ENCODE peak calls at places on chromosomes 1 and 21, in nine cellular contexts. One of them, this sample, is unnamed.

GRCh38 chr1:6268431-6268830 is 7.5 kb upstream of the GPR153 start:
- DNase-seq in progenitor cell of endocrine pancreas: no peak
- DNase-seq in lower lobe of right lung: no peak
- DNase-seq in tibial artery: no peak
- DNase-seq in RWPE1: no peak
- DNase-seq in WERI-Rb-1: peak
- DNase-seq in gastrocnemius medialis: no peak
- DNase-seq in Peyer's patch: no peak
- DNase-seq in activated B cell treated with CpG ODN at 0.5 μM for 24 hours: no peak
- DNase-seq in this sample: no peak

GRCh38 chr1:235329139-235329808 is 904 bp downstream of the GGPS1 start:
- DNase-seq in progenitor cell of endocrine pancreas: peak
- DNase-seq in lower lobe of right lung: no peak
- DNase-seq in tibial artery: no peak
- DNase-seq in RWPE1: peak
- DNase-seq in WERI-Rb-1: peak
- DNase-seq in gastrocnemius medialis: no peak
- DNase-seq in Peyer's patch: peak
- DNase-seq in activated B cell treated with CpG ODN at 0.5 μM for 24 hours: peak
- DNase-seq in this sample: no peak

GRCh38 chr1:33008051-33008914 is 28.4 kb downstream of the AK2 start:
- DNase-seq in progenitor cell of endocrine pancreas: no peak
- DNase-seq in lower lobe of right lung: peak
- DNase-seq in tibial artery: peak
- DNase-seq in RWPE1: no peak
- DNase-seq in WERI-Rb-1: no peak
- DNase-seq in gastrocnemius medialis: peak
- DNase-seq in Peyer's patch: no peak
- DNase-seq in activated B cell treated with CpG ODN at 0.5 μM for 24 hours: no peak
- DNase-seq in this sample: no peak

GRCh38 chr1:162207862-162208261 is 138.4 kb downstream of the NOS1AP start:
- DNase-seq in progenitor cell of endocrine pancreas: no peak
- DNase-seq in lower lobe of right lung: no peak
- DNase-seq in tibial artery: no peak
- DNase-seq in RWPE1: no peak
- DNase-seq in WERI-Rb-1: no peak
- DNase-seq in gastrocnemius medialis: no peak
- DNase-seq in Peyer's patch: no peak
- DNase-seq in activated B cell treated with CpG ODN at 0.5 μM for 24 hours: no peak
- DNase-seq in this sample: no peak

GRCh38 chr1:181094402-181094801 is 5.9 kb downstream of the IER5 start:
- DNase-seq in progenitor cell of endocrine pancreas: no peak
- DNase-seq in lower lobe of right lung: no peak
- DNase-seq in tibial artery: no peak
- DNase-seq in RWPE1: no peak
- DNase-seq in WERI-Rb-1: no peak
- DNase-seq in gastrocnemius medialis: no peak
- DNase-seq in Peyer's patch: no peak
- DNase-seq in activated B cell treated with CpG ODN at 0.5 μM for 24 hours: no peak
- DNase-seq in this sample: no peak

GRCh38 chr1:19287436-19288185 is 959 bp downstream of the AKR7A3 start:
- DNase-seq in progenitor cell of endocrine pancreas: no peak
- DNase-seq in lower lobe of right lung: no peak
- DNase-seq in tibial artery: no peak
- DNase-seq in RWPE1: no peak
- DNase-seq in WERI-Rb-1: no peak
- DNase-seq in gastrocnemius medialis: no peak
- DNase-seq in Peyer's patch: no peak
- DNase-seq in activated B cell treated with CpG ODN at 0.5 μM for 24 hours: no peak
- DNase-seq in this sample: no peak

GRCh38 chr21:45074048-45074817 is at the start of gene ADARB1:
- DNase-seq in progenitor cell of endocrine pancreas: peak
- DNase-seq in lower lobe of right lung: peak
- DNase-seq in tibial artery: no peak
- DNase-seq in RWPE1: peak
- DNase-seq in WERI-Rb-1: peak
- DNase-seq in gastrocnemius medialis: peak
- DNase-seq in Peyer's patch: peak
- DNase-seq in activated B cell treated with CpG ODN at 0.5 μM for 24 hours: peak
- DNase-seq in this sample: no peak

GRCh38 chr1:5722635-5723157 is 269.5 kb downstream of the NPHP4 start:
- DNase-seq in progenitor cell of endocrine pancreas: no peak
- DNase-seq in lower lobe of right lung: peak
- DNase-seq in tibial artery: peak
- DNase-seq in RWPE1: no peak
- DNase-seq in WERI-Rb-1: no peak
- DNase-seq in gastrocnemius medialis: no peak
- DNase-seq in Peyer's patch: no peak
- DNase-seq in activated B cell treated with CpG ODN at 0.5 μM for 24 hours: no peak
- DNase-seq in this sample: no peak

GRCh38 chr1:145858238-145858936 is 494 bp downstream of the PIAS3 start:
- DNase-seq in progenitor cell of endocrine pancreas: no peak
- DNase-seq in lower lobe of right lung: peak
- DNase-seq in tibial artery: peak
- DNase-seq in RWPE1: peak
- DNase-seq in WERI-Rb-1: peak
- DNase-seq in gastrocnemius medialis: peak
- DNase-seq in Peyer's patch: peak
- DNase-seq in activated B cell treated with CpG ODN at 0.5 μM for 24 hours: no peak
- DNase-seq in this sample: no peak

GRCh38 chr1:83910461-83910860 is 88.5 kb downstream of the TTLL7 start:
- DNase-seq in progenitor cell of endocrine pancreas: no peak
- DNase-seq in lower lobe of right lung: no peak
- DNase-seq in tibial artery: no peak
- DNase-seq in RWPE1: no peak
- DNase-seq in WERI-Rb-1: no peak
- DNase-seq in gastrocnemius medialis: no peak
- DNase-seq in Peyer's patch: no peak
- DNase-seq in activated B cell treated with CpG ODN at 0.5 μM for 24 hours: no peak
- DNase-seq in this sample: no peak

GRCh38 chr1:44418022-44418673 is 13.1 kb downstream of the RNF220 start:
- DNase-seq in progenitor cell of endocrine pancreas: no peak
- DNase-seq in lower lobe of right lung: peak
- DNase-seq in tibial artery: no peak
- DNase-seq in RWPE1: no peak
- DNase-seq in WERI-Rb-1: no peak
- DNase-seq in gastrocnemius medialis: no peak
- DNase-seq in Peyer's patch: no peak
- DNase-seq in activated B cell treated with CpG ODN at 0.5 μM for 24 hours: no peak
- DNase-seq in this sample: no peak

GRCh38 chr1:156383023-156383422 is 14.0 kb downstream of the RHBG start:
- DNase-seq in progenitor cell of endocrine pancreas: peak
- DNase-seq in lower lobe of right lung: peak
- DNase-seq in tibial artery: no peak
- DNase-seq in RWPE1: peak
- DNase-seq in WERI-Rb-1: peak
- DNase-seq in gastrocnemius medialis: peak
- DNase-seq in Peyer's patch: peak
- DNase-seq in activated B cell treated with CpG ODN at 0.5 μM for 24 hours: peak
- DNase-seq in this sample: no peak

GRCh38 chr1:34361121-34361520 is 184.4 kb downstream of the C1orf94 start:
- DNase-seq in progenitor cell of endocrine pancreas: no peak
- DNase-seq in lower lobe of right lung: no peak
- DNase-seq in tibial artery: no peak
- DNase-seq in RWPE1: no peak
- DNase-seq in WERI-Rb-1: no peak
- DNase-seq in gastrocnemius medialis: no peak
- DNase-seq in Peyer's patch: no peak
- DNase-seq in activated B cell treated with CpG ODN at 0.5 μM for 24 hours: no peak
- DNase-seq in this sample: no peak

GRCh38 chr1:32351859-32352745 is 10.2 kb downstream of the FAM229A start:
- DNase-seq in progenitor cell of endocrine pancreas: no peak
- DNase-seq in lower lobe of right lung: no peak
- DNase-seq in tibial artery: peak
- DNase-seq in RWPE1: no peak
- DNase-seq in WERI-Rb-1: peak
- DNase-seq in gastrocnemius medialis: peak
- DNase-seq in Peyer's patch: no peak
- DNase-seq in activated B cell treated with CpG ODN at 0.5 μM for 24 hours: no peak
- DNase-seq in this sample: no peak

GRCh38 chr1:200960948-200961340 is 62.6 kb downstream of the KIF21B start:
- DNase-seq in progenitor cell of endocrine pancreas: no peak
- DNase-seq in lower lobe of right lung: no peak
- DNase-seq in tibial artery: no peak
- DNase-seq in RWPE1: no peak
- DNase-seq in WERI-Rb-1: no peak
- DNase-seq in gastrocnemius medialis: no peak
- DNase-seq in Peyer's patch: no peak
- DNase-seq in activated B cell treated with CpG ODN at 0.5 μM for 24 hours: no peak
- DNase-seq in this sample: no peak

GRCh38 chr1:212107481-212107880 is 71.9 kb downstream of the DTL start:
- DNase-seq in progenitor cell of endocrine pancreas: no peak
- DNase-seq in lower lobe of right lung: no peak
- DNase-seq in tibial artery: no peak
- DNase-seq in RWPE1: no peak
- DNase-seq in WERI-Rb-1: no peak
- DNase-seq in gastrocnemius medialis: no peak
- DNase-seq in Peyer's patch: no peak
- DNase-seq in activated B cell treated with CpG ODN at 0.5 μM for 24 hours: no peak
- DNase-seq in this sample: no peak

GRCh38 chr1:212108981-212109380 is 73.4 kb downstream of the DTL start:
- DNase-seq in progenitor cell of endocrine pancreas: no peak
- DNase-seq in lower lobe of right lung: no peak
- DNase-seq in tibial artery: no peak
- DNase-seq in RWPE1: no peak
- DNase-seq in WERI-Rb-1: no peak
- DNase-seq in gastrocnemius medialis: no peak
- DNase-seq in Peyer's patch: no peak
- DNase-seq in activated B cell treated with CpG ODN at 0.5 μM for 24 hours: no peak
- DNase-seq in this sample: no peak

GRCh38 chr1:212108187-212108586 is 72.6 kb downstream of the DTL start:
- DNase-seq in progenitor cell of endocrine pancreas: no peak
- DNase-seq in lower lobe of right lung: no peak
- DNase-seq in tibial artery: no peak
- DNase-seq in RWPE1: no peak
- DNase-seq in WERI-Rb-1: no peak
- DNase-seq in gastrocnemius medialis: no peak
- DNase-seq in Peyer's patch: no peak
- DNase-seq in activated B cell treated with CpG ODN at 0.5 μM for 24 hours: no peak
- DNase-seq in this sample: no peak

GRCh38 chr1:212109713-212110112 is 74.2 kb downstream of the DTL start:
- DNase-seq in progenitor cell of endocrine pancreas: no peak
- DNase-seq in lower lobe of right lung: no peak
- DNase-seq in tibial artery: no peak
- DNase-seq in RWPE1: no peak
- DNase-seq in WERI-Rb-1: no peak
- DNase-seq in gastrocnemius medialis: no peak
- DNase-seq in Peyer's patch: no peak
- DNase-seq in activated B cell treated with CpG ODN at 0.5 μM for 24 hours: no peak
- DNase-seq in this sample: no peak

DNA sequence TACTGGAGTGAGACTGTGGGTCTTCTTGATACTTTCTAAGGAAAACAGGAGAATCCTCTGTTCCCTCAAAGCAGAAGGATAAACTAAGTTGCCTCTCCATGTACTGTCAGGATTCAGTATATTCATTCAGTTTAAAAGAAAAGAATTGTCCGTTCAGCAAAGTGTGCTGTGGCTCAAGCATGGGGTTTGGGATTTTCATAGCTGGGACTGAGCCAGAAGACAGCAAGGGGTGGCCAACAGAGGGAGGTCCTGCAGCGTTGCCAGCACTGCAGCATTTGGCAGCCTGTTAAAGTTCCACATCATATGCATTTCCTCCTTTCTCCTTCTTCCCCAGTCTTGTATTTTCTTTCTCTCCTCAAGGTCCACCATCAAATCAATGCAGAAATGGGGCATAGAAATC is 75.1 kb downstream of the DTL start:
- DNase-seq in progenitor cell of endocrine pancreas: no peak
- DNase-seq in lower lobe of right lung: no peak
- DNase-seq in tibial artery: no peak
- DNase-seq in RWPE1: no peak
- DNase-seq in WERI-Rb-1: no peak
- DNase-seq in gastrocnemius medialis: no peak
- DNase-seq in Peyer's patch: no peak
- DNase-seq in activated B cell treated with CpG ODN at 0.5 μM for 24 hours: no peak
- DNase-seq in this sample: no peak
- TF ChIP-seq CTCF in progenitor cell of endocrine pancreas: no peak
- TF ChIP-seq CTCF in lower lobe of right lung: no peak
- TF ChIP-seq CTCF in tibial artery: no peak
- TF ChIP-seq CTCF in RWPE1: no peak
- TF ChIP-seq CTCF in WERI-Rb-1: no peak
- TF ChIP-seq CTCF in gastrocnemius medialis: no peak
- TF ChIP-seq CTCF in Peyer's patch: no peak
- TF ChIP-seq CTCF in activated B cell treated with CpG ODN at 0.5 μM for 24 hours: no peak
- TF ChIP-seq CTCF in this sample: no peak

GRCh38 chr1:154857441-154858215 is 12.5 kb downstream of the KCNN3 start:
- DNase-seq in progenitor cell of endocrine pancreas: no peak
- DNase-seq in lower lobe of right lung: no peak
- DNase-seq in tibial artery: no peak
- DNase-seq in RWPE1: no peak
- DNase-seq in WERI-Rb-1: no peak
- DNase-seq in gastrocnemius medialis: no peak
- DNase-seq in Peyer's patch: no peak
- DNase-seq in activated B cell treated with CpG ODN at 0.5 μM for 24 hours: no peak
- DNase-seq in this sample: no peak
- TF ChIP-seq CTCF in progenitor cell of endocrine pancreas: no peak
- TF ChIP-seq CTCF in lower lobe of right lung: no peak
- TF ChIP-seq CTCF in tibial artery: no peak
- TF ChIP-seq CTCF in RWPE1: no peak
- TF ChIP-seq CTCF in WERI-Rb-1: no peak
- TF ChIP-seq CTCF in gastrocnemius medialis: no peak
- TF ChIP-seq CTCF in Peyer's patch: no peak
- TF ChIP-seq CTCF in activated B cell treated with CpG ODN at 0.5 μM for 24 hours: no peak
- TF ChIP-seq CTCF in this sample: no peak

DNA sequence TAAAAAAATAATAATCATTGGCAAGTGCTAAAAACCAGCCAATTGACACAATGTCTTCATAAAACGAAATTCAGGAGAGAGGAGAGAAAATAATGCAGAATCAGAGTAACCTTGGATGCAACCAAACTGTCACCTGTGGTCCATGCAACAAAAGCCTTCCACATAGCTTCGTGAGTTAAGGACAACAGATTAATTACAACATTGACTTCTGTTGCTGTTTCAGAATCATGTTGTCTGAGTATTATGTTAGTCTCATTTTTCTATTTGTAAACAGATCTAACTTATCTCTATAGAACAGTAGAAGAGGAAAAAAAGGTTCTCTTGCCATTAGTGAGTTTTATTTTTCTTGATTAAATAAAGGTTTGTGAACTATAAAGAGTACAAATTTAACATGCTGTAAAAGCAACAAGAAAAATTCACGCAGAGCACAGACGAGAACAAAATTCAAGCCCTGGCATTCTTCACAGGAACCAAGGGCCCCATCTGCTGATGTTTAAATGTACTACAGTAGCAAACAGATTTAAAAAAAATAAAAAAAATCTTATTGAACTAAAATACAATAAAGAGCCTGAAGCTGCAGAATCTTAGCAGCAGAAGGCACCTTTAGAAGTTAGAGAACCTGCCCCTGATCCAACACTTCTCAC is 381.1 kb upstream of the PKN2 start:
- DNase-seq in progenitor cell of endocrine pancreas: no peak
- DNase-seq in lower lobe of right lung: no peak
- DNase-seq in tibial artery: no peak
- DNase-seq in RWPE1: peak
- DNase-seq in WERI-Rb-1: peak
- DNase-seq in gastrocnemius medialis: no peak
- DNase-seq in Peyer's patch: no peak
- DNase-seq in activated B cell treated with CpG ODN at 0.5 μM for 24 hours: no peak
- DNase-seq in this sample: no peak
- TF ChIP-seq CTCF in progenitor cell of endocrine pancreas: peak
- TF ChIP-seq CTCF in lower lobe of right lung: peak
- TF ChIP-seq CTCF in tibial artery: peak
- TF ChIP-seq CTCF in RWPE1: peak
- TF ChIP-seq CTCF in WERI-Rb-1: no peak
- TF ChIP-seq CTCF in gastrocnemius medialis: no peak
- TF ChIP-seq CTCF in Peyer's patch: peak
- TF ChIP-seq CTCF in activated B cell treated with CpG ODN at 0.5 μM for 24 hours: no peak
- TF ChIP-seq CTCF in this sample: no peak

GRCh38 chr1:226870323-226871046 is at the start of gene PSEN2:
- DNase-seq in progenitor cell of endocrine pancreas: peak
- DNase-seq in lower lobe of right lung: peak
- DNase-seq in tibial artery: peak
- DNase-seq in RWPE1: peak
- DNase-seq in WERI-Rb-1: peak
- DNase-seq in gastrocnemius medialis: peak
- DNase-seq in Peyer's patch: peak
- DNase-seq in activated B cell treated with CpG ODN at 0.5 μM for 24 hours: peak
- DNase-seq in this sample: peak
- TF ChIP-seq CTCF in progenitor cell of endocrine pancreas: peak
- TF ChIP-seq CTCF in lower lobe of right lung: no peak
- TF ChIP-seq CTCF in tibial artery: peak
- TF ChIP-seq CTCF in RWPE1: peak
- TF ChIP-seq CTCF in WERI-Rb-1: no peak
- TF ChIP-seq CTCF in gastrocnemius medialis: peak
- TF ChIP-seq CTCF in Peyer's patch: peak
- TF ChIP-seq CTCF in activated B cell treated with CpG ODN at 0.5 μM for 24 hours: no peak
- TF ChIP-seq CTCF in this sample: no peak

This sample was measured in omental fat pad.